ENCODE peak calls at places on chromosomes 7 and 10, in five cellular contexts. C, K, P, G and X are unnamed samples.

GRCh38 chr7:90272242-90272641 is 27.3 kb downstream of the CFAP69 start:
- DNase-seq in C (no peak), K (no peak), P (no peak), G (no peak), X (no peak)

GRCh38 chr10:24814568-24815313 is 91.1 kb upstream of the ARHGAP21 start:
- DNase-seq in C (peak), K (no peak), P (peak), G (no peak), X (no peak)

GRCh38 chr7:55427800-55428199 is 62.7 kb downstream of the LANCL2 start:
- DNase-seq in C (no peak), K (no peak), P (no peak), G (no peak), X (no peak)

GRCh38 chr7:55508301-55509011 is 63.8 kb downstream of the VOPP1 start:
- DNase-seq in C (no peak), K (no peak), P (no peak), G (no peak), X (no peak)

GRCh38 chr10:89515031-89515841 is 20.2 kb downstream of the SLC16A12 start:
- DNase-seq in C (peak), K (no peak), P (peak), G (peak), X (peak)

GRCh38 chr7:32936686-32937085 is 20.6 kb upstream of the FKBP9 start:
- DNase-seq in C (no peak), K (no peak), P (no peak), G (no peak), X (no peak)

GRCh38 chr7:107815254-107815882 is 12.3 kb upstream of the SLC26A3 start:
- DNase-seq in C (no peak), K (no peak), P (no peak), G (no peak), X (no peak)

GRCh38 chr7:126803060-126803665 is 449.6 kb downstream of the GRM8 start:
- DNase-seq in C (peak), K (no peak), P (peak), G (peak), X (peak)

GRCh38 chr7:11416641-11417040 is 415.4 kb downstream of the THSD7A start:
- DNase-seq in C (no peak), K (no peak), P (no peak), G (no peak), X (no peak)

GRCh38 chr7:81175291-81175942 is 256.6 kb upstream of the SEMA3C start:
- DNase-seq in C (no peak), K (no peak), P (peak), G (no peak), X (no peak)

GRCh38 chr7:102122026-102122425 is 164.6 kb upstream of the SH2B2 start:
- DNase-seq in C (peak), K (no peak), P (peak), G (no peak), X (no peak)

GRCh38 chr7:73786588-73786987 is 16.5 kb upstream of the CLDN3 start:
- DNase-seq in C (no peak), K (no peak), P (no peak), G (no peak), X (no peak)

GRCh38 chr7:105487559-105488218 is 34.4 kb downstream of the PUS7 start:
- DNase-seq in C (peak), K (no peak), P (peak), G (peak), X (peak)

GRCh38 chr10:71291501-71291900 is 27.6 kb upstream of the SLC29A3 start:
- DNase-seq in C (no peak), K (peak), P (no peak), G (no peak), X (no peak)

GRCh38 chr10:68878463-68878862 is 22.7 kb upstream of the DDX50 start:
- DNase-seq in C (no peak), K (no peak), P (no peak), G (no peak), X (no peak)

GRCh38 chr10:69261184-69261583 is 17.1 kb upstream of the HK1 start:
- DNase-seq in C (no peak), K (no peak), P (no peak), G (no peak), X (no peak)

GRCh38 chr7:16926283-16926682 is 44.5 kb upstream of the AGR3 start:
- DNase-seq in C (no peak), K (no peak), P (peak), G (peak), X (no peak)
- TF ChIP-seq CTCF in C (peak), K (peak), P (peak), G (peak), X (peak)

GRCh38 chr10:14670551-14671240 is 104.0 kb downstream of the FAM107B start:
- DNase-seq in C (no peak), K (no peak), P (peak), G (no peak), X (peak)
- H3K4me3 ChIP-seq in C (no peak), K (no peak), P (no peak), G (peak), X (no peak)

DNA sequence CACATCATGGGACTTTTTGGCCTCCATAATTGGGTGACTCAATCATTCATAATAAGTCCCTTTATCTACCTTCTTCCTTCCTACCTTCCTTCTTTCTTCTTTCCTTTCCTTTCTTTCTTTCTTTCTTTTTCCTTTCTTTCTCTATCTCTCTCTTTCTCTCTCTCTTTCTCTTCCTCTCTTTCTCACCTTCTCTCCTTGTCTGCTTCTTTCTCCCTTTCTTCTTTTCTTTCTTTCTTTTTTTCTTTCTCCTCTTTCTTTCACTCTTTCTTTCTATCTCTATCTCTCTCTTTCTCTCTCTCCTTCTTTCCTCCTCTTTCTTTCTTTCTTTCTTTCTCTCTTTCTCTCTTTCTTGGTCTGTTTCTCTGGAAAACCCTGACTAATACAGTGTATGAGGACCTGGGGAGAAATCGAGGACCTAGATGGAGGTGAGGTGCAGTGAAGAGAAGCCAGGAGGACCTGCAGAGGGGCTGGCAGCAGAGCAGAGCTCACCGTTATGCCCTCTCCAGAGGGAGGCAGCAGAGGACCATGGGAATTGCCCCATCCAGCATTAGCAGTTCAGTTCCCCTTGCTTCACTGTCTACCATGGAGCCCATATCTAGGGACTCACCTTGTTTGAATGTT is 52.7 kb upstream of the BTRC start:
- DNase-seq in C (no peak), K (no peak), P (peak), G (no peak), X (no peak)
- TF ChIP-seq CTCF in C (peak), K (peak), P (peak), G (peak), X (peak)

DNA sequence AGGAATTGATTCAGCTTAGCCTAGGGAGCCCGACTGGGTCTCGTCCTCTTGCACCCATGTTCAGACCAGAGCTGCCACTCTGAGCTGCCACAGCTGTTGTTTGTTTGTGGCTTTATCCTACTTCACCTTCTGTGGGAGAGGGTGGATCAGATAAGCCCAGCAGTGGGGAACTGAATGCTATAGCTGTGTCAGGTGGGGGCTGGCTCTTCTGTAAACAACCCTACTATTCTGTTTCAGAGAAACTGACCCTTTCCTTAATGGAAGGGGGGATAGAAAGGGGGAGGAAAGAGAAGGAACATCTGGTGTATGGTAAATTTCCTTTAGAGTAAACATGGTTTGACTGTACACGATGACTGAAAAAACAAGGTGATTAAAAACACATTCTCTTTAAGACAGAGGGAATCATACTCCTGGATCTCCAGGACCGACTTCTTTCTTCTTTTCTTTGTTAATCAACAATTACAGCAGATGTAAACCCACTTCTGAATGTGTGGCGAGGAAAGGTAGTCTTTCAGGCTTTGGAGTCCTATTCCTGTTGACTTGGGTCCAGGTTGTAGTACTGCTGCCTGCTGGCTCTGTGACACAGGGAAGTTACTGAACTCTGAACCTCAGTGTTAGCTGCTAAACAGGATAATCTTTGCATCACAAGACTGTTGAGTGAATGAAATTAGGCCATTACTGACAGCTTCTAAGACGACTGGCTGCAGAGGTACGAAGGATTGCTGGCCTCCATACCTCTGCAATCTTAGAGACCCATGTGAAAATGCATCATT is 6.0 kb downstream of the PRXL2A start:
- DNase-seq in C (no peak), K (no peak), P (no peak), G (no peak), X (no peak)
- H3K4me3 ChIP-seq in C (no peak), K (no peak), P (no peak), G (no peak), X (no peak)

GRCh38 chr10:119867317-119867716 is 5.3 kb downstream of the MCMBP start:
- DNase-seq in C (no peak), K (no peak), P (no peak), G (no peak), X (no peak)

GRCh38 chr10:119872860-119873671 is 423 bp upstream of the MCMBP start:
- DNase-seq in C (no peak), K (peak), P (peak), G (no peak), X (no peak)

GRCh38 chr10:119872610-119872859 is at the start of gene MCMBP:
- DNase-seq in C (no peak), K (no peak), P (no peak), G (no peak), X (no peak)

GRCh38 chr10:119871881-119872609 is 598 bp downstream of the MCMBP start:
- DNase-seq in C (no peak), K (peak), P (peak), G (no peak), X (no peak)
- TF ChIP-seq CTCF in C (no peak), K (no peak), P (no peak), G (no peak), X (no peak)

GRCh38 chr7:124780608-124781007 is 15.0 kb upstream of the GPR37 start:
- DNase-seq in C (no peak), K (no peak), P (no peak), G (no peak), X (no peak)

GRCh38 chr7:124781418-124781817 is 15.8 kb upstream of the GPR37 start:
- DNase-seq in C (no peak), K (no peak), P (no peak), G (no peak), X (no peak)

GRCh38 chr7:124783271-124783670 is 17.7 kb upstream of the GPR37 start:
- DNase-seq in C (no peak), K (no peak), P (no peak), G (no peak), X (no peak)

GRCh38 chr7:124781907-124782306 is 16.3 kb upstream of the GPR37 start:
- DNase-seq in C (no peak), K (no peak), P (no peak), G (no peak), X (no peak)

GRCh38 chr7:124782335-124782734 is 16.7 kb upstream of the GPR37 start:
- DNase-seq in C (no peak), K (no peak), P (no peak), G (no peak), X (no peak)
- H3K4me3 ChIP-seq in C (no peak), K (no peak), P (no peak), G (no peak), X (no peak)

GRCh38 chr10:34024708-34025425 is 690.4 kb upstream of the NRP1 start:
- DNase-seq in C (no peak), K (no peak), P (peak), G (no peak), X (no peak)
- TF ChIP-seq CTCF in C (no peak), K (no peak), P (no peak), G (no peak), X (no peak)

GRCh38 chr7:23474098-23474828 is 4.0 kb upstream of the IGF2BP3 start:
- DNase-seq in C (peak), K (peak), P (peak), G (peak), X (peak)

GRCh38 chr7:23477170-23477525 is 6.9 kb upstream of the IGF2BP3 start:
- DNase-seq in C (no peak), K (no peak), P (no peak), G (no peak), X (no peak)

GRCh38 chr7:23476286-23477169 is 6.2 kb upstream of the IGF2BP3 start:
- DNase-seq in C (no peak), K (no peak), P (no peak), G (no peak), X (no peak)

GRCh38 chr7:23474829-23475578 is 4.7 kb upstream of the IGF2BP3 start:
- DNase-seq in C (no peak), K (no peak), P (no peak), G (no peak), X (no peak)

DNA sequence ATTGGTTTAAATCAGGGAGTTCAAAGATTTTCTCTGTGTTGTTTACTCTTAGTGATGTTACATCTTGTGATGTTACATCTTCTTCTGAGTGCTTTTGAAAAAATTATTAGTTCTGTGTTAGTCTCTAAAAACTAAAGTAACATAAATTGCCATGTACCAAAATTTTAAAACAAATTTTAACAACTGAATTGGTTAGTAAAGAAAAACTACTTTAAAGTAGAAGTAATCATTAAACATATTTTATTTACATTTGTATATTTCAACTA is 5.2 kb upstream of the IGF2BP3 start:
- DNase-seq in C (no peak), K (no peak), P (no peak), G (no peak), X (no peak)
- H3K4me3 ChIP-seq in C (no peak), K (no peak), P (no peak), G (no peak), X (no peak)

GRCh38 chr10:107152087-107152486 is 12.4 kb downstream of the SORCS1 start:
- DNase-seq in C (no peak), K (no peak), P (no peak), G (no peak), X (no peak)

GRCh38 chr10:107144490-107144889 is 20.0 kb downstream of the SORCS1 start:
- DNase-seq in C (no peak), K (no peak), P (no peak), G (no peak), X (no peak)

DNA sequence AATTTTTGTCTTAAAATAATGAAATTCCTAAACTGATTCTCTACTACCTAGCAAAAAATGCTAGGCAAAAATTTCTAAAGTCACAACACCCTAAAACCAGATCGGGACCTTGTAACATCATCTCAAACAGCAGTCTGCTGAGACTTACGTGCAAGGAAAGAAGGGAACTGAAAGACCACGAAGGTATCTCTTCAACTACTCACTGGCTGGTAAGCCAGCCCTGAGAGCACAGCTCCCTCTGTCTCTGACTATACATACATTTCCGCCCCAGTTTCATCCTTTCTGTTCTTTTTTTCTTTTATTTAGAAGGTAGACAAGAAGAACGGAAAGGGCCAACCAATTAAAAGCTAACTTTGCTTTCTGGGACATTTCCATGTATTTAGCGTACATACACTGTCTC is 15.6 kb downstream of the SORCS1 start:
- DNase-seq in C (no peak), K (no peak), P (no peak), G (no peak), X (no peak)
- TF ChIP-seq CTCF in C (no peak), K (no peak), P (no peak), G (no peak), X (no peak)

GRCh38 chr7:156074084-156074483 is 261.8 kb upstream of the SHH start:
- DNase-seq in C (no peak), K (no peak), P (no peak), G (no peak), X (no peak)

GRCh38 chr7:156067156-156067555 is 254.9 kb upstream of the SHH start:
- DNase-seq in C (no peak), K (no peak), P (no peak), G (no peak), X (no peak)

GRCh38 chr7:156073366-156074052 is 261.2 kb upstream of the SHH start:
- DNase-seq in C (no peak), K (no peak), P (no peak), G (no peak), X (no peak)

GRCh38 chr7:156071612-156072011 is 259.3 kb upstream of the SHH start:
- DNase-seq in C (no peak), K (no peak), P (no peak), G (no peak), X (no peak)

GRCh38 chr7:156069897-156070296 is 257.6 kb upstream of the SHH start:
- DNase-seq in C (no peak), K (no peak), P (no peak), G (no peak), X (no peak)
- H3K4me3 ChIP-seq in C (no peak), K (no peak), P (no peak), G (no peak), X (no peak)